ENCODE peak calls at places on chromosomes 4 and X, in six cellular contexts. C is GM12865, G is body of pancreas, H is brain microvascular endothelial cell, V is IMR-90, P is psoas muscle. I is an unnamed sample.

GRCh38 chr4:46389301-46389761 is 597 bp downstream of the GABRA2 start:
- DNase-seq in V (no peak), G (no peak), H (no peak), C (no peak), P (no peak), I (no peak)

GRCh38 chrX:119753001-119753400 is 5.4 kb upstream of the SOWAHD start:
- DNase-seq in C (no peak), H (no peak), V (no peak), P (no peak), G (no peak), I (no peak)

GRCh38 chrX:124435616-124436015 is 89.3 kb downstream of the SH2D1A start:
- DNase-seq in P (no peak), V (no peak), C (no peak), G (no peak), H (no peak), I (no peak)

GRCh38 chr4:11471613-11472012 is 42.9 kb upstream of the HS3ST1 start:
- DNase-seq in P (no peak), C (peak), G (peak), V (no peak), H (no peak), I (no peak)

GRCh38 chr4:151409470-151410313 is 716 bp downstream of the FHIP1A start:
- DNase-seq in P (peak), H (no peak), G (peak), C (no peak), V (no peak), I (no peak)

GRCh38 chrX:148500428-148501120 is at the start of gene AFF2:
- DNase-seq in V (no peak), C (peak), H (peak), G (peak), P (peak), I (peak)

GRCh38 chr4:113708250-113708649 is 53.3 kb downstream of the CAMK2D start:
- DNase-seq in H (no peak), V (peak), C (peak), P (no peak), G (no peak), I (no peak)

GRCh38 chr4:84258905-84259830 is 239.9 kb downstream of the NKX6-1 start:
- DNase-seq in G (no peak), P (no peak), V (peak), H (peak), C (peak), I (no peak)

GRCh38 chr4:52869196-52869595 is 7.1 kb downstream of the RASL11B start:
- DNase-seq in G (no peak), C (no peak), H (no peak), V (peak), P (peak), I (no peak)

GRCh38 chr4:168498259-168498658 is 1.4 kb downstream of the PALLD start:
- DNase-seq in P (no peak), C (no peak), H (no peak), V (peak), G (no peak), I (no peak)

GRCh38 chr4:3792813-3793212 is 26.6 kb downstream of the ADRA2C start:
- DNase-seq in G (no peak), P (no peak), V (no peak), H (no peak), C (no peak), I (no peak)

GRCh38 chrX:335758-336155 is 17.2 kb upstream of the GTPBP6 start:
- DNase-seq in G (no peak), V (no peak), C (no peak), H (no peak), P (no peak), I (no peak)
- TF ChIP-seq CTCF in G (no peak), V (no peak), C (no peak), H (no peak), P (no peak), I (no peak)

DNA sequence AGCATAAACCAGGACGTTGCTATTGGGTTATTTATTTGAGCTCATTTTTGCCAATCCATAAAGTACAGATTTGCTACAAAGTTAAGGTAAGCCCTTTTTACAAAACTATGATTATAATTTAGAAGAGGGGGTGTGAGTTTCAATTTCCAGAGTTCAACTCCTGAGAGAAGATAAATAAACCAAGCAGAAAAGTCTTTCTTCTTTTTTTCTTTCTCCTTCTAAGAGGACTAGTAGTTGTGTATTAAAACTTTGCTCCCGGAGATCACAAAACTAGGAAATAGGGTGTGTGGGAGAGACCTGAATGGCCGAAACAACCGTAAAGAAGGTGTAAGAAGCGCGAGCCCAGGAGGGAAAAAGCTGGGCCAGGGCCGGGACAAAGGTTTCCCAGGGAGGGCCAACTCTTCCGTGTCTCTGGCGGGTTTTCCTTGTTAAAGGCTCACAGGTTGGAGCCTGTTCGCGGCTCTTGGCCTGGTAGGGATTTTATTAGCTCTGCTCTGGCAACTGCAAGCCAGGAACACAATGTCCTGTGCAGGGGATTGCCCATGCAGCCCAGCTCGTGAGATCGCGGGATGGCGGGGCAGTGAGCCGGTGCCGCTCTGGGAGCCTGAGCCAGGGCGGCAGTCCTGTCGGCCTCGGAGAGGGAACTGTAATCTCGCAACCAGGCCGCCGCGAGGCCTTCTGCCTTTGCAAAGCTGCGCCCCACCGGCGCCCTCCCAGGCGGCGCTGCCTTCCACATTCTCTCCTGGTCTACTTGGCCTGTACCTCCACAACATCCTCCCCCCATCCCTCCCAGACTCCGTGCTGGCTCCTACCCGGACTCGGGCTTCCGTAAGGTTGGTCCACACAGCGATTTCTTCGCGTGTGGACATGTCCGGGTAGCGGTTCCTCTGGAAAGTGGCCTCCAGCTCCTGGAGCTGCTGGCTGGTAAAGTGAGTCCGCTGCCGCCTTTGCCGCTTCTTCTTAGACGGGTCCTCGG is 2.2 kb downstream of the PITX2 start:
- DNase-seq in C (peak), P (peak), V (no peak), H (no peak), G (no peak), I (no peak)
- TF ChIP-seq CTCF in C (no peak), P (peak), V (no peak), H (peak), G (no peak), I (peak)

GRCh38 chr4:6885953-6886557 is 23.6 kb upstream of the TBC1D14 start:
- DNase-seq in V (peak), G (peak), C (peak), P (peak), H (peak), I (no peak)
- TF ChIP-seq CTCF in V (peak), G (peak), C (peak), P (peak), H (peak), I (no peak)

GRCh38 chr4:64713256-64713840 is 304.1 kb upstream of the TECRL start:
- DNase-seq in C (peak), H (peak), P (no peak), G (no peak), V (peak), I (no peak)
- TF ChIP-seq CTCF in C (peak), H (peak), P (peak), G (peak), V (peak), I (peak)

DNA sequence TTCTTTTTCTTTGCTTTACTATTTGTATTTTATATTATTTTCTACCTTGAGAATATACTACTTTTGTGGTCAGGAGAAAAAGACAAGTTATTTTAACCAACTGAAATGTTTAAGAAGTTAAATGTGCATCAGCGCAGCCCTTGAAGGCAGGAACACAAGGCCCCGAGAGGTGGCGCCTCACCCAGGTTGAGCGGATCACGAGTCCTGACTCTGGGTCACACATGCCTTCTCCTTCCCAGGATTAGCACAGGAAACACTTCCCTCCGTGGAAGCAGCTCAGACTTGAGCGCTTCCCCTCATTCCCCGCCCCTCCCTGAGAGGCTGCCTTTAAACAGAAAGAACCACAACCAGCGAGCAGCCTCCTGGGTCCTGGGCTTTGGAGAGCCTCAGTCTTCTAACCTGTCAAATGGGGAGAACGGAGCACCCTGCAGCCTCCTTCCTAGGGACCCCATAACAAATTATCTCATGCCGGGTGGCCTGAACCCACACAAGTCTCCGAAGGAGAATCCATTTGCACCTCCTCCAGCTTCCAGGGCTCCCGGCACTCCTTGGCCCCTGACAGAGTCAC is 217.6 kb downstream of the AFAP1 start:
- DNase-seq in V (no peak), C (no peak), P (no peak), G (no peak), H (peak), I (no peak)
- TF ChIP-seq CTCF in V (peak), C (peak), P (no peak), G (no peak), H (peak), I (peak)

GRCh38 chrX:49192722-49193328 is 6.7 kb upstream of the PRICKLE3 start:
- DNase-seq in G (peak), V (peak), P (no peak), H (peak), C (peak), I (no peak)
- TF ChIP-seq CTCF in G (peak), V (peak), P (peak), H (peak), C (peak), I (peak)

GRCh38 chrX:27918799-27919198 is 62.5 kb downstream of the DCAF8L1 start:
- DNase-seq in C (no peak), P (no peak), V (peak), H (no peak), G (peak), I (no peak)
- TF ChIP-seq CTCF in C (no peak), P (no peak), V (peak), H (peak), G (peak), I (peak)